ENCODE peak calls at places on chromosomes 11 and 22, in five cellular contexts. B is GM06990; Q is CD8-positive, alpha-beta T cell; Y is HCT116; G is NB4. O is an unnamed sample.
A peak's percentile ranks its signal among the peaks of the same experiment; 100 is the strongest.

GRCh38 chr11:34154059-34154875 is 48.8 kb downstream of the NAT10 start:
- DNase-seq in G (peak; percentile 63), B (peak; percentile 54), Y (no peak), Q (no peak), O (peak; percentile 31)

GRCh38 chr22:35172452-35172851 is 84.8 kb upstream of the HMGXB4 start:
- DNase-seq in G (no peak), Q (no peak), Y (no peak), B (no peak), O (no peak)

GRCh38 chr22:24582111-24582814 is 10.6 kb downstream of the LRRC75B start:
- DNase-seq in Q (no peak), Y (no peak), B (no peak), G (no peak), O (no peak)

GRCh38 chr11:35242843-35243242 is 103.9 kb downstream of the CD44 start:
- DNase-seq in Y (no peak), B (no peak), Q (no peak), G (no peak), O (no peak)

GRCh38 chr22:49992921-49993648 is 19.5 kb downstream of the IL17REL start:
- DNase-seq in Y (no peak), G (peak; percentile 61), Q (peak; percentile 73), B (no peak), O (no peak)

GRCh38 chr11:65314501-65315203 is at the start of gene CDC42EP2:
- DNase-seq in G (peak; percentile 81), Q (peak; percentile 58), Y (peak; percentile 44), B (peak; percentile 80), O (no peak)

GRCh38 chr22:19044381-19044780 is 77.8 kb downstream of the DGCR2 start:
- DNase-seq in B (no peak), Y (no peak), Q (no peak), G (no peak), O (no peak)

GRCh38 chr22:32957093-32957835 is 100.9 kb downstream of the SYN3 start:
- DNase-seq in G (no peak), Y (no peak), Q (no peak), B (no peak), O (no peak)

GRCh38 chr11:12841946-12842630 is 167.0 kb upstream of the RASSF10 start:
- DNase-seq in Q (no peak), G (peak; percentile 22), B (no peak), Y (no peak), O (no peak)

GRCh38 chr11:79472736-79473536 is 32.1 kb upstream of the TENM4 start:
- DNase-seq in B (no peak), G (no peak), Q (no peak), Y (no peak), O (no peak)

GRCh38 chr11:109302591-109303334 is 119.2 kb upstream of the C11orf87 start:
- DNase-seq in B (no peak), Y (no peak), Q (no peak), G (no peak), O (no peak)

GRCh38 chr11:70334351-70334995 is 63.9 kb upstream of the CTTN start:
- DNase-seq in G (no peak), Y (no peak), B (no peak), Q (no peak), O (no peak)

GRCh38 chr11:44568706-44569473 is 3.4 kb downstream of the CD82 start:
- DNase-seq in Y (no peak), Q (peak; percentile 90), B (peak; percentile 76), G (peak; percentile 96), O (no peak)

GRCh38 chr11:12885717-12886226 is 123.3 kb upstream of the RASSF10 start:
- DNase-seq in B (no peak), Q (no peak), G (no peak), Y (no peak), O (no peak)

GRCh38 chr11:62073061-62073460 is 50.8 kb upstream of the INCENP start:
- DNase-seq in G (no peak), Y (no peak), B (no peak), Q (no peak), O (no peak)

GRCh38 chr11:44615041-44615513 is 49.6 kb downstream of the CD82 start:
- DNase-seq in Q (no peak), Y (no peak), B (no peak), G (no peak), O (no peak)

GRCh38 chr11:84144531-84144930 is 858.4 kb upstream of the CCDC90B start:
- DNase-seq in G (no peak), Q (no peak), Y (no peak), B (no peak), O (no peak)

GRCh38 chr11:111718436-111719325 is 47.5 kb downstream of the PPP2R1B start:
- DNase-seq in Y (no peak), Q (no peak), G (no peak), B (no peak), O (no peak)

DNA sequence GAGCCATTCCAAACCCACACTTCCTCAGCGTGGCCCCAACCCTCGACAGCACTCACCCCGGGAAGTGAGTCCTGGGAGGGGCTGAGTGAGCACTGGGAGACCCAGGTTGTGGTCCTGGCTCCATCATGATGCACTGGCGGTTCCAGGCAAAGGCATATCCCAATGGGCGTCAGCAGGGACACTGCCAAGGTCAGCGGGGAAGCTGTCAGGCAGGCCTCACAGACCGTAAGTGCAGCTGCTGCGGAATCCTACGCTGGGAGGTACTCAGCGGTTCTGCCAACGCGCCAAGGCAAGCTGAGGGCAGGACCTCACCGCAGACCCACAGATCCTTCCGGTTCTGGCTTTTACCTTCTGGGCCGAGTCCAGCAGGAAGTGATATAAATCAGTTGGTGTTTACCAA is 1.4 kb upstream of the GAL3ST1 start:
- DNase-seq in B (no peak), Y (no peak), G (no peak), Q (no peak), O (no peak)
- TF ChIP-seq CTCF in B (no peak), Y (no peak), G (no peak), Q (no peak), O (no peak)

GRCh38 chr11:77064648-77065217 is 2.0 kb upstream of the CAPN5 start:
- DNase-seq in Q (no peak), Y (no peak), G (no peak), B (no peak), O (no peak)
- H3K4me3 ChIP-seq in Q (no peak overlapping the region), Y (no peak overlapping the region), G (no peak overlapping the region), B (no peak overlapping the region), O (no peak overlapping the region)

GRCh38 chr11:501683-502287 is 5.3 kb downstream of the RNH1 start:
- DNase-seq in B (no peak), Q (no peak), Y (no peak), G (no peak), O (no peak)
- TF ChIP-seq CTCF in B (no peak), Q (no peak), Y (no peak), G (no peak), O (no peak)

DNA sequence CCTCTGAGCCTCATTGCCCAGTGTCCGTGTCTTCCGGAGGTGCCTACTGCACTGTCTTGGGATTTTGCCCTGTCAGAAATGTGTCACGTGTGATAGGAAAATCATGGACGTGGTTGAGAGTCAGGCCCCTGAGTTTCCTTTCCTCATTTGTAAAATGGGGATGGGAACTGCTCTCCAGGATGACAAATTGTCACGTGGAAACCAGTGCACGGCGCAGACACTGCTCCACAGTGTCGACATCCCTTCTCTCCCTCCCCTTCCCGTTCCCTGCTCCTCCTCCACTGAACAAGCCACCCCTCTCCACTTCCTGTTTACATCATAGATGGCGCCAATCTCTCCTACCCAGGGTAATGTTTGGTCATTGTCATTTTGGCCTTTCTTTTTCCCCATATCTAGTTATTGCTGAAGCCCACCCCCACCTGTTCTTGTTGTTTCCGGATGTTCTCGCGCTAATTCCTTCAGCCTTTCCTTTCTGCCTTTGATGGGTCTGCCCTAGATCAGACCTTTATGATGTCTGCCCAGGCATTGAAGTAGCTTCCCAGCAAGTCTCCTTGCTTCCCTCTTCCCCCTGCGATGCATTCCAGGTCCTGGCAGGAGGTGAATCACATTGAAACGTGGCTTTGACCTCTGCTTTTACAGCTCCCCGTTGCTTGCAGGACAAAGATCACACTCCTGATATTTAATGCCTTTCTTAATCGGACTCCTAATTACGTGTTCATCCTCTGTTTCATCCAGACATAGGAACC is 91.8 kb downstream of the TBC1D22A start:
- DNase-seq in G (peak; percentile 76), Y (no peak), Q (no peak), B (no peak), O (no peak)
- H3K4me3 ChIP-seq in G (no peak overlapping the region), Y (no peak overlapping the region), Q (no peak overlapping the region), B (no peak overlapping the region), O (no peak overlapping the region)

GRCh38 chr11:8359521-8359920 is 95.8 kb upstream of the LMO1 start:
- DNase-seq in Y (no peak), G (no peak), B (no peak), Q (no peak), O (no peak)

GRCh38 chr11:8361206-8361605 is 97.5 kb upstream of the LMO1 start:
- DNase-seq in B (no peak), Y (no peak), Q (no peak), G (no peak), O (no peak)

GRCh38 chr11:8357891-8358566 is 94.4 kb upstream of the LMO1 start:
- DNase-seq in Q (no peak), B (no peak), Y (no peak), G (no peak), O (no peak)

GRCh38 chr11:8361664-8362210 is 98.1 kb upstream of the LMO1 start:
- DNase-seq in Y (no peak), G (no peak), Q (no peak), B (no peak), O (no peak)

DNA sequence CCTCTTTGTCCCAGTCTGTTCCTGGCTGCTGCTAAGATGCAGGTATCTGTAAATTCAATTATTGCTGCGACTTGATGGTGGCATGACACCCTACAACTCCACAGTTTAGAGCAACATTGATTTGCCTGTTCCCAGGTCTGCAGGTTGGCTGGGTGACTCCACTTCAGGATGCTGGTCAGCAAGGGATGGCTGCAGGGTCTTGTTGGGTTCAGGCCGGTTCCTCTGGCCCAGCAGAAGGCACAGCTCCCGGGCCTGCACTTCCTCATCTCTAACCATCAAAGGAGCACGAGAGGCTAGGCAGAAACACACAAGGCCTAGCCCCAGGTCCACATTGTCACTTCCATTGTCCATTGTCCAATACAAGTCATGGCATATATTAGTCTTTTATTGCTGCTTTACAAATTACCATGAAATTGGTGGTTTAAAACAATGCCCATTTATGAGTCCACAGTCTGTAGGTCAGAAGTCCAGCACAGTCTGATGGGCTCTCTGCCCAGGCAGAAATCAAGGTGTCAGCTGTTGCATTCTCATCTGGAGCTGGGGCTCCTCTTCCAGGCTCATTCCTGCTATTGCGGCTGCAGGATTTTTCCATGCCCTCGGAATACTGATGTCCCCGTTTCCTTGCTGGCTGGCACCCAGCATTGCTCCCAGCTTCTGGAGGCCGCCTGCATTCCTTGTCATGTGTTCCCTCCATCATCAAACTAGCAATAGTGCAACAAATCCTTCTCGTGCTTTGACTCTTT is 96.6 kb upstream of the LMO1 start:
- DNase-seq in Q (no peak), Y (no peak), G (no peak), B (no peak), O (no peak)
- TF ChIP-seq CTCF in Q (no peak), Y (no peak), G (no peak), B (no peak), O (no peak)

GRCh38 chr11:128501576-128502549 is 85.5 kb downstream of the ETS1 start:
- DNase-seq in B (no peak), Q (no peak), Y (no peak), G (peak; percentile 46), O (no peak)
- H3K4me3 ChIP-seq in B (no peak overlapping the region), Q (peak overlapping the region; percentile 30), Y (no peak overlapping the region), G (no peak overlapping the region), O (no peak overlapping the region)

O was measured in GM12864.